ENCODE peak calls at places on chromosomes 4 and X, in four cellular contexts. S is naive thymus-derived CD4-positive, alpha-beta T cell; X is HCT116; Z is effector memory CD4-positive, alpha-beta T cell. L is an unnamed sample.

GRCh38 chr4:98481167-98481566 is 177.2 kb downstream of the TSPAN5 start:
- DNase-seq in X (no peak), Z (no peak), S (no peak), L (no peak)

GRCh38 chr4:122606364-122607043 is 14.4 kb downstream of the IL21 start:
- DNase-seq in X (no peak), Z (no peak), S (no peak), L (no peak)

GRCh38 chr4:118086334-118086733 is 52.0 kb downstream of the NDST3 start:
- DNase-seq in X (peak; percentile 62), S (no peak), Z (no peak), L (no peak)

GRCh38 chr4:158094413-158095110 is 78.3 kb downstream of the GASK1B start:
- DNase-seq in Z (no peak), S (no peak), X (peak; percentile 96), L (no peak)

GRCh38 chrX:1165535-1166196 is 46.8 kb downstream of the CRLF2 start:
- DNase-seq in S (peak; percentile 66), Z (no peak), X (no peak), L (no peak)

GRCh38 chrX:75156537-75156945 is 458 bp upstream of the ABCB7 start:
- DNase-seq in S (peak; percentile 36), Z (no peak), X (no peak), L (peak; percentile 5)

GRCh38 chr4:142282870-142283431 is 563.1 kb downstream of the INPP4B start:
- DNase-seq in Z (no peak), S (peak; percentile 53), X (no peak), L (peak; percentile 14)

GRCh38 chr4:186934841-186935443 is 211.3 kb upstream of the FAT1 start:
- DNase-seq in Z (no peak), S (no peak), X (no peak), L (no peak)

GRCh38 chrX:39816871-39817731 is 280.7 kb downstream of the BCOR start:
- DNase-seq in Z (no peak), X (no peak), S (no peak), L (peak; percentile 25)

GRCh38 chr4:83107636-83108035 is 6.9 kb downstream of the PLAC8 start:
- DNase-seq in X (no peak), Z (no peak), S (no peak), L (no peak)

GRCh38 chr4:176340871-176341685 is 21.3 kb downstream of the SPCS3 start:
- DNase-seq in X (no peak), Z (no peak), S (peak; percentile 47), L (no peak)

GRCh38 chr4:146640459-146641061 is 1.9 kb downstream of the POU4F2 start:
- DNase-seq in X (no peak), Z (no peak), S (no peak), L (no peak)

GRCh38 chr4:107719211-107719926 is 665 bp downstream of the PAPSS1 start:
- DNase-seq in Z (no peak), S (peak; percentile 3), X (no peak), L (no peak)

GRCh38 chrX:139332441-139332840 is 198.1 kb upstream of the F9 start:
- DNase-seq in S (no peak), X (no peak), Z (no peak), L (no peak)

GRCh38 chr4:15961778-15962510 is 1.0 kb downstream of the FGFBP2 start:
- DNase-seq in X (no peak), Z (no peak), S (peak; percentile 11), L (peak; percentile 50)

GRCh38 chr4:41028392-41029076 is 185.8 kb downstream of the APBB2 start:
- DNase-seq in Z (no peak), S (no peak), X (no peak), L (no peak)

GRCh38 chr4:23828779-23829178 is 61.1 kb downstream of the PPARGC1A start:
- DNase-seq in X (no peak), S (no peak), Z (no peak), L (no peak)

GRCh38 chr4:93684571-93684970 is 144.0 kb upstream of the ATOH1 start:
- DNase-seq in Z (no peak), X (no peak), S (no peak), L (no peak)

GRCh38 chrX:53224860-53225797 is at the start of gene KDM5C:
- DNase-seq in Z (peak; percentile 86), X (peak; percentile 77), S (peak; percentile 96), L (peak; percentile 86)

GRCh38 chr4:4541040-4541631 is 712 bp downstream of the STX18 start:
- DNase-seq in X (no peak), Z (no peak), S (no peak), L (peak; percentile 24)

GRCh38 chr4:77076889-77077635 is 1.3 kb upstream of the CCNI start:
- DNase-seq in Z (no peak), S (peak; percentile 23), X (no peak), L (no peak)

GRCh38 chr4:26579169-26579568 is 4.7 kb upstream of the TBC1D19 start:
- DNase-seq in Z (no peak), X (no peak), S (no peak), L (no peak)

GRCh38 chr4:98298022-98298421 is 36.8 kb downstream of the RAP1GDS1 start:
- DNase-seq in Z (no peak), X (no peak), S (no peak), L (no peak)

GRCh38 chr4:156642161-156642560 is 329.4 kb downstream of the PDGFC start:
- DNase-seq in X (no peak), S (no peak), Z (no peak), L (no peak)

GRCh38 chr4:185165605-185166063 is 22.6 kb downstream of the SLC25A4 start:
- DNase-seq in Z (no peak), S (peak; percentile 77), X (no peak), L (peak; percentile 28)

GRCh38 chr4:155582971-155583437 is 83.6 kb upstream of the GUCY1A1 start:
- DNase-seq in S (peak; percentile 31), X (no peak), Z (no peak), L (peak; percentile 41)

GRCh38 chr4:75547647-75548387 is 8.0 kb upstream of the ODAPH start:
- DNase-seq in Z (no peak), X (no peak), S (no peak), L (no peak)

GRCh38 chrX:68139791-68140190 is 293.5 kb downstream of the OPHN1 start:
- DNase-seq in S (no peak), X (no peak), Z (no peak), L (no peak)

GRCh38 chr4:70993181-70994068 is at the start of gene DCK:
- DNase-seq in X (peak; percentile 77), S (peak; percentile 78), Z (peak; percentile 77), L (peak; percentile 92)

GRCh38 chr4:7971159-7971631 is 31.5 kb upstream of the AFAP1 start:
- DNase-seq in X (no peak), Z (no peak), S (no peak), L (no peak)

GRCh38 chr4:7974425-7974824 is 34.8 kb upstream of the AFAP1 start:
- DNase-seq in Z (no peak), X (no peak), S (no peak), L (no peak)

GRCh38 chr4:7970031-7970946 is 30.6 kb upstream of the AFAP1 start:
- DNase-seq in S (no peak), X (no peak), Z (peak; percentile 24), L (no peak)

GRCh38 chr4:7973545-7973981 is 33.9 kb upstream of the AFAP1 start:
- DNase-seq in S (no peak), X (no peak), Z (no peak), L (no peak)

GRCh38 chr4:7971881-7972500 is 32.3 kb upstream of the AFAP1 start:
- DNase-seq in S (no peak), X (no peak), Z (no peak), L (no peak)
- H3K4me1 ChIP-seq in S (peaks cover 40% of the 10 kb centered on the region), X (peaks cover 51% of the 10 kb centered on the region), Z (peaks cover 34% of the 10 kb centered on the region), L (no peaks in the 10 kb centered on the region)

GRCh38 chrX:65035451-65035779 is 59.2 kb upstream of the ZC4H2 start:
- DNase-seq in Z (no peak), S (no peak), X (no peak), L (no peak)
- H3K27ac ChIP-seq in Z (peak overlapping the region; percentile 61), S (peak overlapping the region; percentile 76), X (no peak overlapping the region), L (peak overlapping the region; percentile 99)

DNA sequence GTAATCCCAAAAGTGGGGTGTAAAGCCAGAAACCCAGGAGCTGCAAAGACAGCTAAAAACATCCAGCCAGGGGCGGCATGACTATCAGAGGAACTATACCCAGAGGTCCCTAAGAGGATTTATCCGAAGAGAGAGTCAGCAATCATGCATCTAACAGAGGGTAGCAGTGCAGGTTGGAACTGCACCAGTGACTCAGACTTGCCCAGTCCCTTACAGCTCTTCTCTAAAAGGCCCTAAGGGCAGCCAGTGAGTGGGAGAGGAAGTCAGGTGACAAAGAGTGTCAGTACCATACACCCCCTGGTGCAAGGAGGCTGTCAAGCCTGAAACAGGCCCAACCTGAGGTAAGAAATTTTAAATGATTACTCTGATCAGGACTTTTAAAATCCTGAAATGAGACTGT is 88.1 kb downstream of the CAMK2D start:
- DNase-seq in S (no peak), X (peak; percentile 19), Z (no peak), L (peak; percentile 7)
- H3K4me1 ChIP-seq in S (peaks cover 21% of the 10 kb centered on the region), X (peaks cover 19% of the 10 kb centered on the region), Z (peaks cover 15% of the 10 kb centered on the region), L (peaks cover 13% of the 10 kb centered on the region)

DNA sequence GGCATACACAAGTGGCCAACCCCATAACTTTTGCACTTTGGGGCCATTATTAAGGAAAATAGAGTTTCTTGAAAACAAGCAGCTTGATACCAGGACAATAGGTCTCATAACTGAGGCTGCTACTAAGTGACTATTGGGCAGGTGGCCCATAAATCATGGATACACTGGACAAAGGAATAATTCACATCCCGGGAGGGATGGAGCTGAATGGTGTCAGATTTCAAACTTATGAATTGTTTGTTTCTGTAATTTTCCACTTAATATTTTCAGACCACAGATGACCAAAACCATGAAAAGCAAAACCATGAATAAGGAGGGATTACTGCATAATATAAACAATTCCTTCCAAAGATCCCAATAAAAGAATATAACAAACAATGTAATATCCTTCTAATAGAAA is 114.4 kb downstream of the WDFY3 start:
- DNase-seq in S (no peak), X (peak; percentile 22), Z (no peak), L (no peak)
- H3K27ac ChIP-seq in S (no peak overlapping the region), X (no peak overlapping the region), Z (no peak overlapping the region), L (no peak overlapping the region)

GRCh38 chr4:120064887-120065286 is 1.8 kb downstream of the MAD2L1 start:
- DNase-seq in Z (no peak), X (no peak), S (no peak), L (no peak)

GRCh38 chr4:120066182-120066524 is 495 bp downstream of the MAD2L1 start:
- DNase-seq in S (no peak), Z (no peak), X (no peak), L (peak; percentile 78)

GRCh38 chr4:120062663-120063195 is 3.9 kb downstream of the MAD2L1 start:
- DNase-seq in X (no peak), Z (no peak), S (no peak), L (no peak)

GRCh38 chr4:120070191-120070590 is 3.5 kb upstream of the MAD2L1 start:
- DNase-seq in S (no peak), X (no peak), Z (no peak), L (no peak)

DNA sequence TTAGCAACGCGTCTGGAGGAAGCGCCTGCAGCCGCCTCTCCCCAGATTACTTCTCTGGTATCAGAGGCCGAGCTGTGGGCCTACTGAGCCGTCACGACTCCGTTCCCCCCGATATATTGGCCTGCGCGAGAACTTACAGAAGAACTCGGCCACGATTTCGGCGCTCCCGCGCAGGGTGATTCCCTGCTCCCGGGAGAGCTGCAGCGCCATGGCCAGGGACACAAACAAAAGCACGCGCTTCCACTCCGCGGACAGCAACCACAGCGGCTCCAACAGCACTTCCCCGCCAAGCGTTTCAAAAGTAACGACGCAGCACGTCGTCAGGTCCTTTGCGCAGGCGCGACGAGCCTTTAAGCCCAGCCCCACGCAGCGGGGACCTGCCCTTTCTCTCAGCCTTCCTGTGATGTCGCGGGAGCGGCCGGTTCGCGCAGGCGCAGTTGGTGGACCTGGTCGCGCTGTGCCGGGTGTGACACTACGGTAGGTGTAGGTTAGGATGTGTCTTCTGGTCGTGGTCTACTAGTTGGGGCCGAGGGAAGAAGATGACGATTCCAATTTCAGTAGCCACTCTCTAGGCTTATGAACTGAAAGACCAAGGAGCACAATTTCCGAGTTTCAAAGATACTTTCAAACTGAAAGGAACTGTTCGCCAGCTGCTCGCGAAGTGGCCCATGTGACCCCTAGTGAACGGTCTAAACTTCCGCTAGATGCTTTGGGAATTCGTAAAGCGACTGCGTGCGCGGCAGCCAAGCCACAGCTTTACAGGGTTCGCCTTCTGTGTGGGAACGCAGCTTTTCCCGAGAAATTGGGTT is at the start of gene MAD2L1:
- DNase-seq in X (peak; percentile 94), S (peak; percentile 99), Z (peak; percentile 96), L (peak; percentile 98)
- H3K4me1 ChIP-seq in X (peaks cover 6% of the 10 kb centered on the region), S (peaks cover 24% of the 10 kb centered on the region), Z (peaks cover 16% of the 10 kb centered on the region), L (peaks cover 73% of the 10 kb centered on the region)